ENCODE peak calls at places on chromosomes 2 and 18, in four cellular contexts. One of them, this sample, is unnamed.

GRCh38 chr2:58569460-58570185 is 328.5 kb upstream of the FANCL start:
- DNase-seq in esophagus squamous epithelium: no peak
- DNase-seq in stomach: no peak
- DNase-seq in GM12892: no peak
- DNase-seq in this sample: no peak

GRCh38 chr18:14965553-14965952 is 217.6 kb downstream of the ANKRD30B start:
- DNase-seq in esophagus squamous epithelium: no peak
- DNase-seq in stomach: no peak
- DNase-seq in GM12892: no peak
- DNase-seq in this sample: no peak

GRCh38 chr2:100756704-100757103 is 63.2 kb upstream of the NPAS2 start:
- DNase-seq in esophagus squamous epithelium: no peak
- DNase-seq in stomach: no peak
- DNase-seq in GM12892: no peak
- DNase-seq in this sample: no peak

GRCh38 chr18:35588995-35589394 is 7.5 kb downstream of the GALNT1 start:
- DNase-seq in esophagus squamous epithelium: no peak
- DNase-seq in stomach: no peak
- DNase-seq in GM12892: no peak
- DNase-seq in this sample: no peak

GRCh38 chr2:27980242-27980641 is 89.7 kb downstream of the BABAM2 start:
- DNase-seq in esophagus squamous epithelium: no peak
- DNase-seq in stomach: no peak
- DNase-seq in GM12892: no peak
- DNase-seq in this sample: no peak

GRCh38 chr2:218393750-218394290 is 5.8 kb upstream of the CTDSP1 start:
- DNase-seq in esophagus squamous epithelium: no peak
- DNase-seq in stomach: no peak
- DNase-seq in GM12892: no peak
- DNase-seq in this sample: no peak

GRCh38 chr2:197196737-197197136 is 113.8 kb downstream of the ANKRD44 start:
- DNase-seq in esophagus squamous epithelium: no peak
- DNase-seq in stomach: no peak
- DNase-seq in GM12892: no peak
- DNase-seq in this sample: no peak

GRCh38 chr2:140359056-140359771 is 1579.0 kb upstream of the NXPH2 start:
- DNase-seq in esophagus squamous epithelium: no peak
- DNase-seq in stomach: no peak
- DNase-seq in GM12892: no peak
- DNase-seq in this sample: no peak

GRCh38 chr18:72634500-72634899 is 90.4 kb upstream of the CBLN2 start:
- DNase-seq in esophagus squamous epithelium: no peak
- DNase-seq in stomach: no peak
- DNase-seq in GM12892: no peak
- DNase-seq in this sample: no peak

GRCh38 chr2:120885311-120885710 is 149.6 kb downstream of the GLI2 start:
- DNase-seq in esophagus squamous epithelium: no peak
- DNase-seq in stomach: no peak
- DNase-seq in GM12892: no peak
- DNase-seq in this sample: no peak

GRCh38 chr2:178243961-178244360 is 49.6 kb downstream of the OSBPL6 start:
- DNase-seq in esophagus squamous epithelium: no peak
- DNase-seq in stomach: no peak
- DNase-seq in GM12892: no peak
- DNase-seq in this sample: no peak

GRCh38 chr2:58562281-58562680 is 321.2 kb upstream of the FANCL start:
- DNase-seq in esophagus squamous epithelium: no peak
- DNase-seq in stomach: no peak
- DNase-seq in GM12892: no peak
- DNase-seq in this sample: no peak

GRCh38 chr2:150469706-150470105 is 17.8 kb downstream of the RND3 start:
- DNase-seq in esophagus squamous epithelium: no peak
- DNase-seq in stomach: no peak
- DNase-seq in GM12892: no peak
- DNase-seq in this sample: no peak

GRCh38 chr2:27832396-27832795 is 57.8 kb downstream of the RBKS start:
- DNase-seq in esophagus squamous epithelium: no peak
- DNase-seq in stomach: no peak
- DNase-seq in GM12892: no peak
- DNase-seq in this sample: no peak

GRCh38 chr2:206918258-206918657 is 21.1 kb upstream of the CPO start:
- DNase-seq in esophagus squamous epithelium: no peak
- DNase-seq in stomach: no peak
- DNase-seq in GM12892: no peak
- DNase-seq in this sample: no peak

GRCh38 chr2:8999047-8999446 is 4.4 kb downstream of the MBOAT2 start:
- DNase-seq in esophagus squamous epithelium: no peak
- DNase-seq in stomach: no peak
- DNase-seq in GM12892: no peak
- DNase-seq in this sample: no peak

GRCh38 chr2:144374163-144374661 is 145.7 kb downstream of the ZEB2 start:
- DNase-seq in esophagus squamous epithelium: no peak
- DNase-seq in stomach: no peak
- DNase-seq in GM12892: no peak
- DNase-seq in this sample: no peak

GRCh38 chr2:144115892-144116291 is 404.0 kb downstream of the ZEB2 start:
- DNase-seq in esophagus squamous epithelium: no peak
- DNase-seq in stomach: no peak
- DNase-seq in GM12892: no peak
- DNase-seq in this sample: no peak

GRCh38 chr18:49728542-49728941 is 84.8 kb downstream of the ACAA2 start:
- DNase-seq in esophagus squamous epithelium: no peak
- DNase-seq in stomach: peak; percentile 34
- DNase-seq in GM12892: peak; percentile 40
- DNase-seq in this sample: no peak

GRCh38 chr2:100754951-100755350 is 65.0 kb upstream of the NPAS2 start:
- DNase-seq in esophagus squamous epithelium: no peak
- DNase-seq in stomach: no peak
- DNase-seq in GM12892: no peak
- DNase-seq in this sample: peak; percentile 35

GRCh38 chr2:188176626-188177025 is 115.0 kb upstream of the GULP1 start:
- DNase-seq in esophagus squamous epithelium: no peak
- DNase-seq in stomach: no peak
- DNase-seq in GM12892: no peak
- DNase-seq in this sample: no peak

GRCh38 chr2:36074008-36074407 is 281.6 kb upstream of the CRIM1 start:
- DNase-seq in esophagus squamous epithelium: no peak
- DNase-seq in stomach: no peak
- DNase-seq in GM12892: no peak
- DNase-seq in this sample: no peak

GRCh38 chr2:107025869-107026380 is 140.0 kb upstream of the ST6GAL2 start:
- DNase-seq in esophagus squamous epithelium: no peak
- DNase-seq in stomach: no peak
- DNase-seq in GM12892: no peak
- DNase-seq in this sample: no peak

GRCh38 chr18:5943514-5943913 is 48.2 kb upstream of the TMEM200C start:
- DNase-seq in esophagus squamous epithelium: no peak
- DNase-seq in stomach: no peak
- DNase-seq in GM12892: no peak
- DNase-seq in this sample: no peak

GRCh38 chr2:219522111-219523030 is 8.1 kb downstream of the ASIC4 start:
- DNase-seq in esophagus squamous epithelium: no peak
- DNase-seq in stomach: no peak
- DNase-seq in GM12892: no peak
- DNase-seq in this sample: peak; percentile 70

GRCh38 chr2:171436307-171436706 is 2.3 kb downstream of the DCAF17 start:
- DNase-seq in esophagus squamous epithelium: no peak
- DNase-seq in stomach: no peak
- DNase-seq in GM12892: no peak
- DNase-seq in this sample: no peak

GRCh38 chr2:235638541-235639192 is 144.8 kb downstream of the AGAP1 start:
- DNase-seq in esophagus squamous epithelium: no peak
- DNase-seq in stomach: no peak
- DNase-seq in GM12892: no peak
- DNase-seq in this sample: no peak

GRCh38 chr2:180359522-180360282 is 352.6 kb upstream of the CWC22 start:
- DNase-seq in esophagus squamous epithelium: no peak
- DNase-seq in stomach: peak; percentile 28
- DNase-seq in GM12892: no peak
- DNase-seq in this sample: no peak

GRCh38 chr2:197356136-197356535 is 45.6 kb upstream of the ANKRD44 start:
- DNase-seq in esophagus squamous epithelium: no peak
- DNase-seq in stomach: no peak
- DNase-seq in GM12892: no peak
- DNase-seq in this sample: no peak

GRCh38 chr2:97751752-97752151 is 38.4 kb downstream of the ZAP70 start:
- DNase-seq in esophagus squamous epithelium: no peak
- DNase-seq in stomach: no peak
- DNase-seq in GM12892: no peak
- DNase-seq in this sample: no peak

DNA sequence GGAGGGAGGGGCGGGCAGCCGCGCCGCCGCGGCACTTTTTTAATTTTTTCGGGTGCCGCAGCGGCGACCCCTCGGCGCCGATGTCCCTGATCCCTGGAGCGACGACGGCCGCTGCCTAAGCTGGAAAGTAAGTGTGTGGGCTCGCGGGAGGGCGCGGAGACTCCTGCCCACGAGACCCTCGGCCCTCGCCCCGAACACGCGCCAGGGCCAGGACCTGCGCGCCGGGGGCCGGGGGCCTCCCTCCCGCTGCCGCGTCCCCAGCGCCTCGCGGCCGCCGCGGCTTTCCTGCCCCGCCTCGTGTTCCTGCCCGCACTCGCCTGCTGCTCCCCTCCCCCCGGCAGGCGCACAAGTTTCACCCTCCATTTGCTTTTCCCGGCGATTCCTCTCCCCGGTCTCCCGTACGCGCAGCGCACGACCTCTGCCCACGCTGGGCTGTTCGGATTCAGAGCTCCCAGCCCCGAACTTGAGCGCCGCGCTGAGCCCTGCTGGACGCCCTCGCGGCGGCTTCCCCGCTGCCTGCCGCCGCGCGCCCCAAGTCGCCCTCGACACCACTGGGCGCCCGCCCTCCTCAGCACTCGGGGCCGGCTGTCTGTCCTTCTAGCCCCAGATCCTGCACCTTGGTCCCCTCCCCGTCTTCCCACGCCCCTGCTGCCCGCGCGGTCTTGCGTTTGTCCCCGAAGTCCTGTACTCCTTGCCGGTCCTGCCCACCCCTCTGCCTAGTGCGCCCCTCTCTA is 507 bp downstream of the PKP4 start:
- DNase-seq in esophagus squamous epithelium: no peak
- DNase-seq in stomach: peak; percentile 65
- DNase-seq in GM12892: peak; percentile 21
- DNase-seq in this sample: peak; percentile 55
- TF ChIP-seq POLR2A in esophagus squamous epithelium: no peak
- TF ChIP-seq POLR2A in stomach: no peak
- TF ChIP-seq POLR2A in GM12892: no peak
- TF ChIP-seq POLR2A in this sample: no peak

DNA sequence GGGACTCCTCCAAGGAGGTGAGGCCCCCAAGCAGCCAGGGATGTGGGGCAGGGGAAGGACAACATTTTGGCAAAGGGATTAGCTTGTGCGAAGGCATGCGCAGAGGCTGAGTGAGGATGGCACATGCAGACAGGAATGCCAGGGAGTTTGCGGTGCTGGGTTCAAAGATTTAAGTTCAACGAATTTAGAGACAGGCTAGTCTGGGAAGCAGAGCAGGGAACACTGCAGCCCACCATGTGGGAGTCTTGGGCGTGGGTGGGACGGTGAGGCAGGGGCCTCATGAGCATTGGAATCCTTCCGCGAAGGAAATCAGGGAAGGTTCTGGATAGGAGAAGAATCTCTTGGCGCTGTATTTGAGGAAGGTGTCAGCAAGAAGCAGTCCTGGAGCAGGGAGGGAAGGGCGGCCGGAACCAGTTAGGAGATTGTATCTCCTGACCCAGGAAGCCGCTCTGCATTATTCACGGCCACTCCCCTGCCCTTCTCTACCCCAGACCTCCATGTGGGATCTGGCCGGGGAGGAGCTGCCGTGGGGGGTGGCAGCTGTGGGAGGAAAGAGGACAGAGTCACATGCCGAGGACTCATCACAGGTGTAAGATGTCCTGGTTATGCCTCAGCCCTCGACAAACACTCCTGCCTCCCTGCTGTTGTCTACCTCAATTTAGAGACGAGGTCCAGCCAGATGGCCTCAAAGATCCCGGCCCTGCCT is 123.6 kb upstream of the SMAD2 start:
- DNase-seq in esophagus squamous epithelium: no peak
- DNase-seq in stomach: no peak
- DNase-seq in GM12892: no peak
- DNase-seq in this sample: no peak
- TF ChIP-seq POLR2A in esophagus squamous epithelium: no peak
- TF ChIP-seq POLR2A in stomach: no peak
- TF ChIP-seq POLR2A in GM12892: no peak
- TF ChIP-seq POLR2A in this sample: no peak

DNA sequence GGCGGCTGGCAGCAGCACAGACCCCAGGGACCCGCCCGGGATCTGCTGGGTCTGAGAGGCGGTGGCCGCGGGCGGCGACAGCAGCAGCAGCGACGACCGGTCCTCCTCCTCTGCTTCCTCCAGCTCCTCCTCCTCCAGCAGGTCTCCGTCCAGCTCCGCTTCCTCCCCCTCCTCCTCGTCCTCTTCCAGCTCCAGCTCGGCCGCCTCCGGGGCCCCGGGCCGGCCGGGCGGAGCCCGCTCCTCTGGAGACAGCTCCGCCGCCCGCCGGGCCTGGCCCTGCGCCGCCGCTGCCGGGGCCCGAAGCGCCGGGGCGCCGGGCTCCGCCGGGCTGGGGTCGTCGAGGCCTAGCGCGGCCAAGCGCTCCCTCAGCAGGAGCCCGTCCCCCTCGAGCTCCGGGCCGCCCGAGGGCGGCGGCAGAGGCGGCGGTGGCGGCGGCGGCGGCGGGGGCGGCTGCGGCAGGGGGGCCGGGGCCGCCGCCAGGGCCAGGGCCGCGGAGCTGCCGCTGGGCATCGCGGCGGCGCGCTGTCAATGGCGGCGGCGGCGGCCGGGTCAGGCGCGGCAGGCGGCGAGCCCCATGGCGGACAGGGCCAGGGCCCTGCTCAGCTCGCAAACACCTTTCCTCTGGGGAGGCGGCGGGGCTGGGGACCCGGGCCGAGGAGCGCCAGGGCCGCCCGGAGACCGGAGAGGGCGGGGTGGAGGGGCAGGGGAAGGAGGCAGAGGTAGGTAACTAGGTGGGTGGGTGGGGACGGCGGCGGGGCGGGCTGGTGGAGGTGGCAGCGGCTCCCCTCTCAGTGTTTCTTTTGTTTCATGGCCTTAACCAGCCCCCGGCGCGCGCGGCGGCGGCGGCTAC is 445 bp downstream of the MEX3C start:
- DNase-seq in esophagus squamous epithelium: no peak
- DNase-seq in stomach: peak; percentile 61
- DNase-seq in GM12892: peak; percentile 26
- DNase-seq in this sample: peak; percentile 44
- TF ChIP-seq POLR2A in esophagus squamous epithelium: peak; percentile 63
- TF ChIP-seq POLR2A in stomach: no peak
- TF ChIP-seq POLR2A in GM12892: peak; percentile 41
- TF ChIP-seq POLR2A in this sample: peak; percentile 62

DNA sequence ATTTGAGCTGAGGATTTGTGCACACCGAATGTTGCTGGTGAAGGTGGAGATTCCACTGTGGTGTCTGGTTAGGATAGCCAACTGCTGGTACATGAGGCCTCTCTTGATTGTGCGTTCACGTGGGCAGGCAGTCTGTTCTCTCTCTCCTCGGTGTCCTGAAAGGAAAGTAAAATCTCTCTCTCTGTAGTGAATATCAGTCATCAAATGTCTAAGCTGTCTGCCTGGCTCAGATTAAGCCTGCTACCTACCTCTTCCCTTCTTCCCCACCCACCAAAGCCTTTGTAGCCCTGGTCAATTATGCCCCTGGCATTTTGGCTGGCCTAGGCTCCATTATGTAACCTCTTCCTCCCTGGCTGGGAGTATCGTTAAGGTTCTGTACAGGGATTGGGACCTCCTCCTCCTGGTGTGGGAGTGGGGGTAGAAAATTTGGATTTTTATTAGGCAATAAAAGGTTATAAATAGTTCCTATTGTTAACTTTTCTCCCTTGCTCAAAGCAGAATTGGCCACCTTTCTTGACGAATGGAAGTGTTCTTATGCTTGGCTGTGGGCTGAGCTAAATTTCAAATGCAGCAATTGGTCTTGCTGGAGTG is 148.9 kb downstream of the WDSUB1 start:
- DNase-seq in esophagus squamous epithelium: no peak
- DNase-seq in stomach: no peak
- DNase-seq in GM12892: no peak
- DNase-seq in this sample: no peak
- TF ChIP-seq POLR2A in esophagus squamous epithelium: no peak
- TF ChIP-seq POLR2A in stomach: no peak
- TF ChIP-seq POLR2A in GM12892: no peak
- TF ChIP-seq POLR2A in this sample: no peak

This sample was measured in uterus.